ENCODE peak calls at places on chromosomes 12 and 14, in four cellular contexts. W is IMR-90, P is PC-3, N is hepatocyte. G is an unnamed sample. For H3K4me1, the result is how much of the 10 kb centered on the place peaks cover.

GRCh38 chr14:33569844-33570716 is 380.8 kb downstream of the EGLN3 start:
- DNase-seq in N (no peak), W (no peak), P (peak), G (no peak)

GRCh38 chr14:101402936-101403660 is 158.2 kb upstream of the DIO3 start:
- DNase-seq in W (no peak), P (no peak), N (no peak), G (peak)

GRCh38 chr14:63840981-63841380 is 11.8 kb upstream of the SYNE2 start:
- DNase-seq in N (no peak), P (peak), W (no peak), G (no peak)

GRCh38 chr12:120231316-120232011 is 30.6 kb upstream of the RPLP0 start:
- DNase-seq in P (peak), N (peak), W (peak), G (peak)

GRCh38 chr14:103126873-103127304 is 3.6 kb downstream of the TNFAIP2 start:
- DNase-seq in P (peak), N (peak), W (no peak), G (peak)

GRCh38 chr14:64005822-64006221 is 153.0 kb downstream of the SYNE2 start:
- DNase-seq in N (no peak), W (no peak), P (no peak), G (no peak)

GRCh38 chr12:82329508-82329907 is 28.7 kb downstream of the CCDC59 start:
- DNase-seq in W (no peak), N (peak), P (peak), G (no peak)

GRCh38 chr12:31868980-31869379 is 90.2 kb upstream of the RESF1 start:
- DNase-seq in W (peak), N (peak), P (no peak), G (no peak)

GRCh38 chr12:27434673-27435565 is 11.6 kb upstream of the SMCO2 start:
- DNase-seq in W (no peak), P (peak), N (peak), G (peak)

GRCh38 chr12:54390176-54390667 is 5.7 kb upstream of the ZNF385A start:
- DNase-seq in P (no peak), N (no peak), W (no peak), G (peak)

GRCh38 chr14:35302211-35302528 is 10.0 kb downstream of the PSMA6 start:
- DNase-seq in P (no peak), N (no peak), W (no peak), G (no peak)

GRCh38 chr14:68940614-68941185 is 38.4 kb downstream of the ACTN1 start:
- DNase-seq in W (no peak), P (no peak), N (no peak), G (no peak)
- H3K4me1 ChIP-seq in W (half or more), P (under half), N (half or more), G (half or more)

DNA sequence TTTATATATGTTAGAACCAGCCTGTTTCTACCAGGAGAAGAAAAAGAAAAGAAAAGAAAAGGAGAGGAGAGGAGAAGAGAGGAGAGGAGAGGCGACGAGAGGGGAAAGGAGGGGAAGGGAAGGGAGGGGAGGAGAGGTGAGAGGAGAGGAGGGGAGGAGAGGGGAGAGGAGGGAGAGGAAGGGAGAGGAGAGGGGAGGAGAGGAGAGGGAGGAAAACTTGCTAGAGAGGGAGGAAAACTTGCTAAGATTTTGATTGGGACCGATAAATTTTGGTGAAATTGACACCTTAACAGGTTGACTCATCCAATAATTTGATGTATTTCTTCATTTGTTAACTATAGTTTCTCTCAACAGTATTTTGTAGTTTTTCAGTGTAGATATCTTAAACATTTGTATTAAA is 164.0 kb upstream of the SYT1 start:
- DNase-seq in P (no peak), W (no peak), N (no peak), G (no peak)
- TF ChIP-seq CTCF in P (no peak), W (no peak), N (no peak), G (no peak)

DNA sequence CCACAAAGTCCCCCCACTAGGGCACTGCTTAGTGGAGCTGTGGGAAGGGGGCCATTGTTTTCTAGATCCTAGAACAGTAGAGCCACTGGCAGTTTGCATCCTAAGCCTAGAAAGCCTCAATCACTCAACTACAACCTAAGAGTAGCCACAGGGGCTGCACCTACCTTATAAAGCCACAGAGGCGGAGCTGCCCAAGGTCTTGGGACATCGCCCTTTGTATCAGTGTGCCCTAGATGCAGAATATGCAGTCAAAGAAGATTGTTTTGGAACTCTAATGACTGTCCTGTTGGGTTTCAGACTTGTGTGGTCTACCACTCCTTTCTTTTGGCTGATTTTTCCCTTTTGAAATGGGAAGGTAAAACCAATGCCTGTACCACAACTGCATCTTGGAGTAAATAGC is 59.5 kb downstream of the ATP2B1 start:
- DNase-seq in W (no peak), P (no peak), N (no peak), G (no peak)
- H3K4me2 ChIP-seq in W (no peak), P (no peak), N (no peak), G (no peak)

GRCh38 chr12:93287152-93287551 is 90.6 kb upstream of the NUDT4 start:
- DNase-seq in N (no peak), P (no peak), W (peak), G (no peak)
- H3K4me1 ChIP-seq in N (under half), P (under half), W (under half), G (under half)

GRCh38 chr12:16165506-16165905 is 112.0 kb downstream of the SLC15A5 start:
- DNase-seq in P (peak), W (peak), N (peak), G (no peak)
- TF ChIP-seq CTCF in P (peak), W (peak), N (peak), G (peak)

GRCh38 chr14:68675233-68675577 is 117.7 kb downstream of the ZFP36L1 start:
- DNase-seq in P (peak), N (no peak), W (peak), G (no peak)
- H3K4me2 ChIP-seq in P (peak), N (no peak), W (no peak), G (peak)

GRCh38 chr12:124549629-124550028 is 17.8 kb downstream of the NCOR2 start:
- DNase-seq in W (no peak), P (no peak), N (no peak), G (peak)
- H3K4me1 ChIP-seq in W (under half), P (under half), N (half or more), G (half or more)

DNA sequence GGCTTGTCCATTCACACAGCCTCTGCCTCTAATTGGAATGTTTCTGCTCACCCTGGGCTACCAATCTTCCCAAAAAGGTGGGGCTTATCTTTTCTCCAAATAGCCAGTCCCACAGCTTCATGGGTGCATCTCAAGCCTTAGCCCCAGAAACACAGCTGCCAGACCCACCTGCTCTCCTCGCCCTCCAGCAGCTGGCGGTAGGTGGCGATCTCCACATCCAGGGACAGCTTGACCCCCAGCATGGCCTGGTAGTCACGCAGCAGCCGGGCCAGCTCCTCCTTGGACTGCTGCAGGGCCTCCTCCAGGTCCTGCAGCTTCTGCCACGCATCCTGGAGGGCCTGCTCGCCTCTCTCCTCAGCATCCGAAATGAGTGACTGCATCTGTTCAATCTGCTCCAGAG is 11.1 kb downstream of the KRT77 start:
- DNase-seq in P (no peak), W (no peak), N (no peak), G (no peak)
- TF ChIP-seq CTCF in P (no peak), W (no peak), N (no peak), G (no peak)

G was measured in osteoblast.